ENCODE peak calls at places on chromosomes 6 and 20, in seven cellular contexts. O is stimulated activated CD8-positive, alpha-beta memory T cell treated with anti-CD3 and anti-CD28 coated beads, Interleukin-12 subunit alpha, Interleukin-12 subunit beta, amount 100 ng/mL, for 4 hours; W is Kasumi-1; J is EH; D is left lung; K is MCF 10A; B is hypothalamus. E is an unnamed sample.

GRCh38 chr6:10404799-10405524 is 9.9 kb downstream of the TFAP2A start:
- DNase-seq in B (no peak), J (no peak), W (no peak), K (no peak), D (no peak), O (no peak), E (peak; percentile 60)

GRCh38 chr20:58016779-58017178 is 211.7 kb downstream of the ANKRD60 start:
- DNase-seq in B (no peak), D (no peak), O (no peak), W (no peak), K (no peak), J (no peak), E (no peak)

GRCh38 chr6:160837146-160837545 is 135.1 kb downstream of the PLG start:
- DNase-seq in J (no peak), K (no peak), O (no peak), W (no peak), D (no peak), B (no peak), E (no peak)

GRCh38 chr6:151763938-151764680 is 43.4 kb upstream of the ESR1 start:
- DNase-seq in J (peak; percentile 59), W (peak; percentile 82), O (no peak), K (peak; percentile 96), B (peak; percentile 11), D (peak; percentile 93), E (peak; percentile 96)

GRCh38 chr6:104483225-104483834 is 376.4 kb downstream of the HACE1 start:
- DNase-seq in B (no peak), D (no peak), O (no peak), J (peak; percentile 9), W (peak; percentile 69), K (peak; percentile 47), E (no peak)

GRCh38 chr6:3578981-3579380 is 122.1 kb upstream of the SLC22A23 start:
- DNase-seq in W (no peak), O (no peak), D (no peak), B (no peak), J (no peak), K (no peak), E (no peak)

GRCh38 chr6:135953800-135954199 is 102.3 kb downstream of the PDE7B start:
- DNase-seq in D (no peak), K (no peak), B (no peak), W (no peak), O (no peak), J (no peak), E (no peak)

GRCh38 chr6:136609878-136610706 is 59.9 kb upstream of the MAP7 start:
- DNase-seq in B (no peak), O (no peak), J (peak; percentile 99), K (peak; percentile 99), W (peak; percentile 89), D (peak; percentile 76), E (no peak)

GRCh38 chr6:25993038-25993684 is 30.6 kb downstream of the TRIM38 start:
- DNase-seq in J (no peak), W (no peak), O (no peak), D (no peak), B (no peak), K (no peak), E (no peak)

GRCh38 chr20:53681352-53682212 is 87.9 kb upstream of the ZNF217 start:
- DNase-seq in D (no peak), K (no peak), O (no peak), J (no peak), W (no peak), B (no peak), E (no peak)

GRCh38 chr6:3409699-3410384 is 47.0 kb downstream of the SLC22A23 start:
- DNase-seq in D (peak; percentile 74), W (no peak), J (no peak), O (no peak), B (no peak), K (peak; percentile 50), E (no peak)

GRCh38 chr20:46062151-46062550 is 27.6 kb downstream of the NCOA5 start:
- DNase-seq in O (no peak), K (no peak), B (no peak), W (no peak), D (no peak), J (no peak), E (no peak)

GRCh38 chr6:2658788-2659187 is 91.9 kb downstream of the MYLK4 start:
- DNase-seq in B (no peak), D (no peak), J (no peak), K (peak; percentile 85), O (no peak), W (no peak), E (no peak)

GRCh38 chr20:20611165-20611564 is 101.3 kb downstream of the RALGAPA2 start:
- DNase-seq in B (no peak), K (no peak), J (no peak), W (no peak), O (no peak), D (no peak), E (no peak)

GRCh38 chr20:45058168-45058850 is 42.6 kb downstream of the KCNS1 start:
- DNase-seq in D (no peak), K (no peak), J (no peak), B (no peak), W (no peak), O (no peak), E (no peak)

GRCh38 chr20:4828830-4829493 is 107.3 kb downstream of the PRND start:
- DNase-seq in J (no peak), K (no peak), D (no peak), B (no peak), W (no peak), O (no peak), E (no peak)

GRCh38 chr20:41222703-41223102 is 85.4 kb downstream of the PLCG1 start:
- DNase-seq in D (no peak), J (peak; percentile 25), B (no peak), W (no peak), O (no peak), K (no peak), E (no peak)

GRCh38 chr6:149500085-149500484 is 15.3 kb upstream of the ZC3H12D start:
- DNase-seq in W (no peak), O (no peak), K (no peak), J (no peak), B (no peak), D (no peak), E (no peak)

GRCh38 chr20:58571942-58572666 is 56.9 kb upstream of the APCDD1L start:
- DNase-seq in B (no peak), O (no peak), K (no peak), D (no peak), J (peak; percentile 91), W (no peak), E (no peak)

GRCh38 chr6:10522929-10523573 is 1.9 kb downstream of the GCNT2 start:
- DNase-seq in B (no peak), O (no peak), D (no peak), W (no peak), K (no peak), J (no peak), E (peak; percentile 37)

GRCh38 chr6:38773338-38773737 is 58.2 kb downstream of the DNAH8 start:
- DNase-seq in K (peak; percentile 45), J (no peak), W (peak; percentile 6), B (no peak), D (no peak), O (no peak), E (no peak)

GRCh38 chr6:145789443-145789842 is 25.2 kb downstream of the FBXO30 start:
- DNase-seq in D (no peak), J (peak; percentile 12), K (no peak), O (no peak), W (no peak), B (no peak), E (no peak)

GRCh38 chr6:139679516-139680179 is 305.2 kb upstream of the CITED2 start:
- DNase-seq in J (peak; percentile 73), B (no peak), D (no peak), K (peak; percentile 34), W (no peak), O (no peak), E (no peak)

GRCh38 chr6:133648576-133648975 is 240.3 kb upstream of the TCF21 start:
- DNase-seq in J (no peak), W (no peak), D (no peak), B (no peak), O (no peak), K (no peak), E (no peak)

GRCh38 chr20:60116128-60116909 is 158.1 kb downstream of the CDH26 start:
- DNase-seq in W (peak; percentile 64), O (no peak), K (no peak), B (no peak), J (no peak), D (no peak), E (no peak)

GRCh38 chr6:40485300-40485699 is 101.9 kb downstream of the LRFN2 start:
- DNase-seq in O (no peak), B (no peak), D (no peak), K (no peak), J (no peak), W (no peak), E (no peak)

GRCh38 chr6:116385462-116385807 is 14.7 kb downstream of the DSE start:
- DNase-seq in D (no peak), W (no peak), J (peak; percentile 80), B (no peak), O (no peak), K (peak; percentile 74), E (peak; percentile 17)

GRCh38 chr6:2959909-2960719 is 11.3 kb downstream of the SERPINB6 start:
- DNase-seq in D (no peak), K (no peak), W (no peak), J (peak; percentile 94), O (no peak), B (no peak), E (no peak)

GRCh38 chr6:157539900-157540752 is 159.1 kb downstream of the ZDHHC14 start:
- DNase-seq in O (no peak), W (no peak), K (no peak), B (no peak), J (no peak), D (no peak), E (no peak)

GRCh38 chr6:123295672-123296071 is 299.6 kb downstream of the CLVS2 start:
- DNase-seq in W (no peak), B (no peak), J (no peak), D (no peak), K (no peak), O (no peak), E (no peak)

GRCh38 chr6:43093361-43094289 is 17.5 kb downstream of the PTK7 start:
- DNase-seq in W (no peak), D (no peak), O (no peak), B (no peak), J (peak; percentile 90), K (peak; percentile 24), E (peak; percentile 30)

GRCh38 chr6:104995989-104996617 is 39.2 kb downstream of the LIN28B start:
- DNase-seq in D (no peak), K (peak; percentile 49), W (peak; percentile 15), B (no peak), O (no peak), J (peak; percentile 39), E (no peak)

GRCh38 chr20:1844723-1845523 is 50.3 kb upstream of the SIRPA start:
- DNase-seq in O (no peak), B (no peak), W (peak; percentile 77), J (peak; percentile 66), K (peak; percentile 5), D (peak; percentile 81), E (no peak)

GRCh38 chr6:105561501-105561900 is 158.6 kb upstream of the PREP start:
- DNase-seq in D (no peak), B (no peak), K (no peak), O (no peak), J (no peak), W (no peak), E (no peak)

GRCh38 chr6:82882363-82883033 is 183.1 kb downstream of the UBE3D start:
- DNase-seq in K (no peak), W (no peak), B (no peak), D (no peak), J (no peak), O (no peak), E (no peak)

GRCh38 chr20:1185316-1185741 is 548 bp upstream of the TMEM74B start:
- DNase-seq in D (no peak), O (no peak), J (no peak), B (no peak), W (no peak), K (no peak), E (no peak)